ENCODE peak calls at places on chromosomes 5 and 9, in eight cellular contexts. R is AG04450, G is fibroblast of lung, K is pancreas, S is GM06990, T is heart right ventricle, M is uterus, I is GM23338. Y is an unnamed sample. For H3K27me3, the result is how much of the 10 kb centered on the place peaks cover.

GRCh38 chr9:130606887-130607582 is 27.7 kb downstream of the FUBP3 start:
- DNase-seq in R (no peak), G (no peak), K (no peak), S (no peak), T (no peak), M (no peak), I (no peak), Y (no peak)

GRCh38 chr5:64971990-64972389 is 203.3 kb downstream of the CWC27 start:
- DNase-seq in R (no peak), G (no peak), K (no peak), S (no peak), T (no peak), M (no peak), I (no peak), Y (no peak)

GRCh38 chr9:133608382-133608781 is 807 bp downstream of the FAM163B start:
- DNase-seq in R (no peak), G (no peak), K (no peak), S (no peak), T (no peak), M (no peak), I (no peak), Y (no peak)

GRCh38 chr9:69223605-69224004 is 49.5 kb downstream of the TJP2 start:
- DNase-seq in R (peak), G (peak), K (no peak), S (no peak), T (no peak), M (no peak), I (peak), Y (no peak)

GRCh38 chr5:53712327-53712726 is 151.9 kb downstream of the NDUFS4 start:
- DNase-seq in R (no peak), G (no peak), K (no peak), S (no peak), T (no peak), M (no peak), I (no peak), Y (no peak)

GRCh38 chr5:93359296-93359957 is 221.6 kb downstream of the NR2F1-AS1 start:
- DNase-seq in R (peak), G (peak), K (no peak), S (no peak), T (no peak), M (no peak), I (no peak), Y (no peak)

GRCh38 chr5:132370241-132370820 is 821 bp downstream of the SLC22A5 start:
- DNase-seq in R (no peak), G (no peak), K (peak), S (no peak), T (no peak), M (no peak), I (peak), Y (no peak)

GRCh38 chr9:79292731-79293280 is 279.0 kb upstream of the TLE4 start:
- DNase-seq in R (no peak), G (no peak), K (no peak), S (no peak), T (no peak), M (no peak), I (no peak), Y (no peak)

GRCh38 chr5:1751026-1751863 is 48.4 kb downstream of the MRPL36 start:
- DNase-seq in R (no peak), G (no peak), K (peak), S (no peak), T (no peak), M (peak), I (no peak), Y (peak)

GRCh38 chr5:103393131-103393754 is 134.7 kb downstream of the MACIR start:
- DNase-seq in R (no peak), G (peak), K (no peak), S (no peak), T (no peak), M (no peak), I (peak), Y (no peak)

GRCh38 chr5:31362931-31363568 is 168.8 kb downstream of the DROSHA start:
- DNase-seq in R (no peak), G (no peak), K (no peak), S (no peak), T (no peak), M (no peak), I (no peak), Y (no peak)

GRCh38 chr5:68757813-68758212 is 336.0 kb upstream of the SLC30A5 start:
- DNase-seq in R (no peak), G (no peak), K (no peak), S (no peak), T (no peak), M (no peak), I (no peak), Y (no peak)

GRCh38 chr9:107491081-107492053 is 1.8 kb upstream of the KLF4 start:
- DNase-seq in R (no peak), G (peak), K (peak), S (peak), T (peak), M (peak), I (peak), Y (no peak)

GRCh38 chr5:598564-598890 is 13.6 kb upstream of the CEP72 start:
- DNase-seq in R (no peak), G (no peak), K (no peak), S (no peak), T (no peak), M (no peak), I (no peak), Y (no peak)

GRCh38 chr9:73073337-73074175 is 78.1 kb upstream of the ANXA1 start:
- DNase-seq in R (no peak), G (no peak), K (no peak), S (no peak), T (no peak), M (no peak), I (no peak), Y (no peak)

GRCh38 chr9:105259731-105260612 is 15.5 kb downstream of the SLC44A1 start:
- DNase-seq in R (no peak), G (no peak), K (no peak), S (peak), T (no peak), M (peak), I (no peak), Y (no peak)

GRCh38 chr5:73196201-73196600 is 23.2 kb downstream of the TMEM174 start:
- DNase-seq in R (no peak), G (no peak), K (no peak), S (no peak), T (no peak), M (no peak), I (no peak), Y (no peak)

GRCh38 chr9:135343733-135344522 is 135.7 kb upstream of the PPP1R26 start:
- DNase-seq in R (no peak), G (peak), K (peak), S (peak), T (peak), M (peak), I (peak), Y (no peak)

GRCh38 chr5:172370648-172371248 is 83.6 kb downstream of the SH3PXD2B start:
- DNase-seq in R (peak), G (peak), K (peak), S (no peak), T (no peak), M (no peak), I (peak), Y (no peak)

GRCh38 chr5:1394881-1395860 is 50.1 kb downstream of the SLC6A3 start:
- DNase-seq in R (no peak), G (no peak), K (no peak), S (no peak), T (no peak), M (no peak), I (no peak), Y (no peak)

GRCh38 chr9:70971698-70972097 is 149.7 kb downstream of the TRPM3 start:
- DNase-seq in R (no peak), G (no peak), K (no peak), S (no peak), T (no peak), M (no peak), I (no peak), Y (no peak)

GRCh38 chr9:114923918-114924317 is 6.5 kb downstream of the TNFSF8 start:
- DNase-seq in R (no peak), G (no peak), K (no peak), S (no peak), T (no peak), M (no peak), I (no peak), Y (no peak)

GRCh38 chr5:58849995-58850667 is 267.3 kb downstream of the RAB3C start:
- DNase-seq in R (no peak), G (peak), K (peak), S (no peak), T (no peak), M (no peak), I (peak), Y (peak)

GRCh38 chr9:21317956-21318923 is 13.1 kb upstream of the IFNA5 start:
- DNase-seq in R (no peak), G (peak), K (no peak), S (no peak), T (no peak), M (peak), I (peak), Y (no peak)

GRCh38 chr5:139960723-139961383 is 82.2 kb downstream of the NRG2 start:
- DNase-seq in R (no peak), G (no peak), K (no peak), S (peak), T (no peak), M (no peak), I (no peak), Y (no peak)

GRCh38 chr5:133292300-133292699 is 240.5 kb downstream of the HSPA4 start:
- DNase-seq in R (no peak), G (no peak), K (no peak), S (no peak), T (no peak), M (no peak), I (no peak), Y (no peak)

GRCh38 chr5:172542651-172543131 is 88.4 kb upstream of the SH3PXD2B start:
- DNase-seq in R (no peak), G (no peak), K (no peak), S (no peak), T (no peak), M (peak), I (no peak), Y (no peak)

GRCh38 chr9:131734165-131734610 is 5.7 kb downstream of the RAPGEF1 start:
- DNase-seq in R (no peak), G (no peak), K (no peak), S (no peak), T (peak), M (no peak), I (no peak), Y (no peak)

GRCh38 chr5:13866792-13867191 is 77.7 kb downstream of the DNAH5 start:
- DNase-seq in R (no peak), G (peak), K (peak), S (no peak), T (peak), M (no peak), I (peak), Y (no peak)

GRCh38 chr9:126307306-126308061 is 19.1 kb upstream of the MVB12B start:
- DNase-seq in R (no peak), G (no peak), K (no peak), S (no peak), T (no peak), M (no peak), I (no peak), Y (peak)

GRCh38 chr5:137752873-137753226 is 1.3 kb downstream of the HNRNPA0 start:
- DNase-seq in R (no peak), G (peak), K (peak), S (peak), T (peak), M (no peak), I (peak), Y (no peak)

GRCh38 chr9:85483214-85483613 is 258.5 kb downstream of the AGTPBP1 start:
- DNase-seq in R (no peak), G (no peak), K (no peak), S (no peak), T (no peak), M (no peak), I (peak), Y (no peak)

GRCh38 chr5:111859533-111860270 is 102.7 kb upstream of the NREP start:
- DNase-seq in R (peak), G (peak), K (no peak), S (no peak), T (no peak), M (no peak), I (no peak), Y (no peak)

GRCh38 chr5:122076669-122077450 is 1.2 kb downstream of the LOX start:
- DNase-seq in R (no peak), G (peak), K (peak), S (peak), T (peak), M (peak), I (peak), Y (peak)

GRCh38 chr5:4511996-4512656 is 628.0 kb upstream of the ADAMTS16 start:
- DNase-seq in R (no peak), G (no peak), K (peak), S (no peak), T (peak), M (no peak), I (peak), Y (peak)
- TF ChIP-seq CTCF in R (no peak), G (no peak), K (peak), S (no peak), T (peak), M (no peak), I (peak), Y (peak)

DNA sequence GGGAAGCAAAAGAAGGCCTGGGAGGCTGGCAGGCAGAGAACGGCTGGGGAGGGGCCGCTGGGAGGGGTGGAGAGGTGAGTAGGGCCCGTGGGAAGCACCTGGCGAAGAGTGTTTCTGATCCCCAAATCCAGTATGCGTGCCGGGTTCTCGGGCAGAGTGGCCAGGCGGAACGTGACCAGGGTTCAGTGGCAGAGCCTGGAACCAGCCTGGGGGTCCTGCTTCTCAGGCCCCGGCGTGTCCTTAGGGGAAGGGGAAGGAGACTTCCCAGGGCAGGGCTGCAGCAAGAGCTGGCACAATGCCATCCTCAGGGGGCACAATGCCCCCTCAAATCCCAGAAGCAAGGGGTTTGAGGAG is 25.5 kb upstream of the IER5L start:
- DNase-seq in R (no peak), G (no peak), K (no peak), S (no peak), T (peak), M (no peak), I (no peak), Y (no peak)
- H3K4me3 ChIP-seq in R (peak), G (peak), K (no peak), S (no peak), T (peak), M (peak), I (peak), Y (peak)

GRCh38 chr9:37650299-37650872 is 368 bp upstream of the FRMPD1 start:
- DNase-seq in R (no peak), G (no peak), K (no peak), S (no peak), T (no peak), M (no peak), I (peak), Y (no peak)
- H3K27me3 ChIP-seq in R (half or more), G (under half), K (under half), S (under half), T (under half), M (under half), I (half or more), Y (under half)

GRCh38 chr5:37553720-37554402 is 174.7 kb downstream of the WDR70 start:
- DNase-seq in R (no peak), G (peak), K (no peak), S (no peak), T (no peak), M (no peak), I (no peak), Y (no peak)

GRCh38 chr5:37552770-37553719 is 173.9 kb downstream of the WDR70 start:
- DNase-seq in R (peak), G (peak), K (no peak), S (no peak), T (no peak), M (no peak), I (peak), Y (no peak)

GRCh38 chr5:37554403-37554739 is 175.3 kb downstream of the WDR70 start:
- DNase-seq in R (no peak), G (no peak), K (no peak), S (no peak), T (no peak), M (no peak), I (no peak), Y (no peak)

GRCh38 chr5:37557734-37558293 is 178.7 kb downstream of the WDR70 start:
- DNase-seq in R (no peak), G (no peak), K (no peak), S (no peak), T (no peak), M (no peak), I (no peak), Y (no peak)

GRCh38 chr5:37554938-37555337 is 175.8 kb downstream of the WDR70 start:
- DNase-seq in R (no peak), G (no peak), K (no peak), S (no peak), T (no peak), M (no peak), I (peak), Y (no peak)
- TF ChIP-seq CTCF in R (peak), G (no peak), K (no peak), S (peak), T (peak), M (no peak), I (peak), Y (no peak)

DNA sequence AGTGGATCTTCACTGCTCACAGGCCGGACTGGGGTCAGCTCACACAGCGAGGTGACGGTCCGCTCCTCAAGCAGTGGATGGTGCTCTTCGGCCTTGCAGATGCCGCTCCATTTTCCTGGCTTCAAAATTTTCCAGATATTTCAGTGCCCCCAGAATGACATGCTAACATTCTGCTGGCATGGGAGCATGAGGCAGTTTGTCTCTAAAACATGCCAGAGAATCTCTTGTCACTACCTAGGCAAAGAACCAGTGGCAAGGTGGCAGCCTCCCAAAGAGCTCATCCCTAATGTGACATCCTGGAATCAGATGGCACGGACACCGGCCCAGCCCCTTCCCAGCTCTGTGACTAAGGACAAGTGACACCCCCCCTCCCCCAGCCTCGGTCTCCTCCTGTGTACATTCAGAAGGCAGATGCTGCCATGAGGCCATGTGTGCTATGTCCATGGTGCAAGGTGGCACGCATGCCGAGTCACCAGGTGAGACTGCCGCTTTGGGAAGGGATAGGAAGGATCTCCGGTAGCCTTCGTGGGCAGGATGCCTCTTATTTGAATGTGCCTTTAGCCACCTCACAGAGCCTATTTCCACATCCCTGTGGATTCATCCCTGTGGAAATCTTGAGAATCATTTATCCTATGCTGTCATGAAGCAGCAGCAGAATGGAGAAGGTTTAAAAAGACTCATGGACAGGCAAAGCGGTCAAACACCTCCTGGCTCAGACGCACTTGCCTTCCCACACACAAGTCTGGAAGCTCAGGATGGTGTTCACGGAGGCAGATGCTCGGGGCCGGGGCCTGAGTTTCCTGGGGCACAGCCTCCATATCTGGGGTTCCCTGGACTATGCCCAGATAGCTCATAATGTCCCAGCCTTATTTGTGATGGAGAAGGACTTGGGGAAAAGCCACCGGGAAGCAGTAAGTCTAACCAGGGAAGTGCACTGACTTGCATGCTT is 2.9 kb downstream of the S1PR3 start:
- DNase-seq in R (no peak), G (no peak), K (no peak), S (no peak), T (no peak), M (no peak), I (no peak), Y (no peak)
- H3K4me3 ChIP-seq in R (peak), G (peak), K (no peak), S (no peak), T (peak), M (no peak), I (no peak), Y (no peak)

GRCh38 chr5:42552597-42552996 is 129.4 kb downstream of the GHR start:
- DNase-seq in R (no peak), G (no peak), K (no peak), S (no peak), T (no peak), M (no peak), I (no peak), Y (no peak)

GRCh38 chr5:42547146-42547545 is 123.9 kb downstream of the GHR start:
- DNase-seq in R (no peak), G (peak), K (no peak), S (no peak), T (no peak), M (no peak), I (no peak), Y (no peak)

GRCh38 chr5:42545038-42545437 is 121.8 kb downstream of the GHR start:
- DNase-seq in R (no peak), G (no peak), K (no peak), S (no peak), T (no peak), M (no peak), I (no peak), Y (no peak)

GRCh38 chr5:42543774-42544173 is 120.5 kb downstream of the GHR start:
- DNase-seq in R (no peak), G (no peak), K (no peak), S (no peak), T (no peak), M (no peak), I (no peak), Y (no peak)

DNA sequence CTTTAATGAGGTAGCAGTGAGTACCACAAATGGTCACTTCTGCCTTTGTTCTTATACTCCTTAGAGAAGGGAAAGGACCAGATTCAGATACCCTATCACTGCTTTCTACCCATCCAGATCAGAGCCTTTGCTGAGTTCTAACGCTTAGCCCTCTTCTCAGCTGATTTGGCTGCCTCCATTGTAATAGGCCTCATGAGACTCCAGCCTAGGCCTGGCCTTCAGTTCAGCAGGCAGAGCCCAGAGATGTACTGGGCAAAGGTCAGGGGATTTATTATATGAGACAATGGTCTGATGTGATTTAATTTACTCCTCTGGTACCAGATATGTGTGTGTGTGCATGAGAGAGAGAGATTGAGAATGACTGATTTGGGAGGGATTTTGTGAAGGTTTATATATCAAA is 124.7 kb downstream of the GHR start:
- DNase-seq in R (no peak), G (no peak), K (no peak), S (no peak), T (no peak), M (no peak), I (no peak), Y (no peak)
- H3K27me3 ChIP-seq in R (under half), G (under half), K (under half), S (under half), T (under half), M (under half), I (under half), Y (under half)